ENCODE peak calls at places on chromosomes 7 and 10, in ten cellular contexts. V is caudate nucleus; F is stimulated activated CD4-positive, alpha-beta T cell treated with anti-CD3 and anti-CD28 coated beads, Interleukin-12 subunit alpha, Interleukin-12 subunit beta, amount 100 ng/mL, for 4 hours; M is H7; L is activated effector memory CD4-positive, alpha-beta T cell treated with anti-CD3 and anti-CD28 coated beads, Interleukin-2, amount 50 U/mL, for 16 hours; I is nephron progenitor cell; Z is C1 segment of cervical spinal cord; E is posterior cingulate gyrus; S is ovary; Y is posterior vena cava. N is an unnamed sample.

GRCh38 chr7:1665721-1666250 is 4.3 kb upstream of the ELFN1 start:
- DNase-seq in Y (peak), S (peak), V (no peak), M (peak), I (peak), L (peak), Z (no peak), E (peak), F (no peak), N (no peak)

GRCh38 chr10:60920479-60920878 is 23.5 kb downstream of the RHOBTB1 start:
- DNase-seq in L (no peak), S (no peak), F (no peak), M (no peak), I (no peak), Z (no peak), Y (no peak), V (no peak), E (no peak), N (no peak)

GRCh38 chr10:110636932-110637557 is 7.1 kb upstream of the RBM20 start:
- DNase-seq in S (no peak), V (no peak), F (no peak), L (no peak), Y (no peak), I (no peak), E (no peak), M (peak), Z (no peak), N (no peak)

GRCh38 chr7:80923211-80923612 is 4.4 kb upstream of the SEMA3C start:
- DNase-seq in F (no peak), M (no peak), E (no peak), I (no peak), Y (no peak), S (no peak), L (no peak), V (no peak), Z (no peak), N (no peak)

GRCh38 chr7:117061751-117062150 is 108.5 kb downstream of the ST7 start:
- DNase-seq in Y (no peak), M (no peak), E (no peak), V (no peak), Z (no peak), I (no peak), S (no peak), F (no peak), L (no peak), N (no peak)

GRCh38 chr7:56538541-56539429 is 422.6 kb upstream of the NUPR2 start:
- DNase-seq in E (no peak), L (no peak), M (no peak), F (no peak), Z (no peak), Y (no peak), V (no peak), S (no peak), I (no peak), N (no peak)

GRCh38 chr10:112649492-112650152 is 202.6 kb downstream of the VTI1A start:
- DNase-seq in Z (no peak), S (no peak), I (no peak), Y (no peak), E (no peak), L (no peak), F (no peak), V (no peak), M (no peak), N (no peak)

GRCh38 chr10:77854115-77854514 is 72.4 kb downstream of the DLG5 start:
- DNase-seq in L (no peak), Z (no peak), V (no peak), E (no peak), S (no peak), M (no peak), Y (no peak), I (no peak), F (no peak), N (no peak)

GRCh38 chr7:12647364-12648219 is 39.8 kb upstream of the ARL4A start:
- DNase-seq in V (no peak), I (no peak), M (no peak), L (no peak), Y (no peak), Z (no peak), F (no peak), S (no peak), E (no peak), N (no peak)

GRCh38 chr10:122152544-122152943 is 118.6 kb upstream of the BTBD16 start:
- DNase-seq in V (peak), Z (peak), M (peak), F (no peak), S (peak), Y (peak), L (no peak), E (peak), I (no peak), N (peak)

GRCh38 chr10:33559105-33559504 is 224.6 kb upstream of the NRP1 start:
- DNase-seq in S (peak), Y (no peak), M (no peak), F (no peak), Z (no peak), E (no peak), L (no peak), V (no peak), I (no peak), N (no peak)

GRCh38 chr10:124650820-124651401 is 93.3 kb downstream of the FAM53B start:
- DNase-seq in L (peak), E (peak), M (peak), Z (no peak), I (no peak), S (no peak), F (peak), Y (no peak), V (no peak), N (no peak)

GRCh38 chr10:119462773-119463172 is 79.7 kb downstream of the RGS10 start:
- DNase-seq in I (no peak), S (no peak), E (no peak), F (no peak), Z (no peak), M (no peak), V (no peak), Y (no peak), L (no peak), N (no peak)

GRCh38 chr10:124559372-124560132 is 97.9 kb downstream of the LHPP start:
- DNase-seq in E (peak), S (no peak), M (peak), Z (no peak), L (no peak), F (no peak), I (no peak), Y (peak), V (no peak), N (no peak)

GRCh38 chr7:150756858-150757257 is 19.6 kb downstream of the GIMAP5 start:
- DNase-seq in E (no peak), M (no peak), I (no peak), Z (no peak), S (no peak), L (no peak), V (no peak), F (no peak), Y (no peak), N (no peak)

GRCh38 chr7:26553582-26553981 is 261.9 kb downstream of the SNX10 start:
- DNase-seq in Z (no peak), E (no peak), S (no peak), V (no peak), F (no peak), L (no peak), Y (no peak), M (no peak), I (no peak), N (no peak)

GRCh38 chr7:40469481-40469880 is 334.7 kb downstream of the SUGCT start:
- DNase-seq in F (no peak), Y (no peak), V (no peak), M (no peak), E (no peak), Z (no peak), I (no peak), S (no peak), L (no peak), N (no peak)

GRCh38 chr7:69820479-69821192 is 222.4 kb downstream of the AUTS2 start:
- DNase-seq in Y (no peak), Z (no peak), E (no peak), S (no peak), F (no peak), V (no peak), I (no peak), M (no peak), L (no peak), N (no peak)

GRCh38 chr7:129401228-129401967 is 32.8 kb upstream of the STRIP2 start:
- DNase-seq in L (no peak), S (no peak), V (no peak), Z (no peak), E (no peak), F (no peak), Y (no peak), M (no peak), I (no peak), N (no peak)

GRCh38 chr7:42137941-42138340 is 99.1 kb downstream of the GLI3 start:
- DNase-seq in V (no peak), Y (no peak), E (no peak), L (no peak), I (no peak), Z (no peak), S (no peak), M (no peak), F (no peak), N (no peak)

GRCh38 chr10:73931767-73932624 is 21.1 kb downstream of the PLAU start:
- DNase-seq in M (peak), L (peak), E (no peak), V (no peak), S (no peak), Y (no peak), I (no peak), Z (no peak), F (peak), N (no peak)

GRCh38 chr7:106021211-106022067 is 58.4 kb downstream of the CDHR3 start:
- DNase-seq in I (no peak), F (no peak), Y (no peak), Z (no peak), M (peak), E (no peak), V (no peak), L (no peak), S (no peak), N (no peak)

GRCh38 chr10:29136401-29136800 is 152.5 kb upstream of the LYZL1 start:
- DNase-seq in V (no peak), E (no peak), L (no peak), I (no peak), F (no peak), S (no peak), Z (no peak), Y (no peak), M (no peak), N (no peak)

GRCh38 chr10:86661161-86662025 is 6.9 kb upstream of the LDB3 start:
- DNase-seq in F (no peak), Z (no peak), S (peak), M (peak), L (no peak), E (peak), I (peak), V (no peak), Y (peak), N (no peak)